ENCODE peak calls at places on chromosomes 3 and 15, in nine cellular contexts. One of them, this sample, is unnamed.

GRCh38 chr3:140845878-140846277 is 95.8 kb upstream of the SLC25A36 start:
- DNase-seq in T-helper 22 cell: no peak
- DNase-seq in activated CD8-positive, alpha-beta memory T cell treated with anti-CD3 and anti-CD28 coated beads, Interleukin-2, amount 50 U/mL, for 48 hours: no peak
- DNase-seq in HS-27A: no peak
- DNase-seq in IMR-90: no peak
- DNase-seq in central memory CD4-positive, alpha-beta T cell: no peak
- DNase-seq in HT1080: no peak
- DNase-seq in kidney glomerular epithelial cell: no peak
- DNase-seq in GM13976: no peak
- DNase-seq in this sample: no peak

GRCh38 chr3:66567066-66567465 is 66.2 kb upstream of the LRIG1 start:
- DNase-seq in T-helper 22 cell: no peak
- DNase-seq in activated CD8-positive, alpha-beta memory T cell treated with anti-CD3 and anti-CD28 coated beads, Interleukin-2, amount 50 U/mL, for 48 hours: no peak
- DNase-seq in HS-27A: peak
- DNase-seq in IMR-90: peak
- DNase-seq in central memory CD4-positive, alpha-beta T cell: no peak
- DNase-seq in HT1080: peak
- DNase-seq in kidney glomerular epithelial cell: no peak
- DNase-seq in GM13976: no peak
- DNase-seq in this sample: no peak

GRCh38 chr3:123375014-123375940 is 73.6 kb downstream of the ADCY5 start:
- DNase-seq in T-helper 22 cell: no peak
- DNase-seq in activated CD8-positive, alpha-beta memory T cell treated with anti-CD3 and anti-CD28 coated beads, Interleukin-2, amount 50 U/mL, for 48 hours: no peak
- DNase-seq in HS-27A: no peak
- DNase-seq in IMR-90: no peak
- DNase-seq in central memory CD4-positive, alpha-beta T cell: no peak
- DNase-seq in HT1080: no peak
- DNase-seq in kidney glomerular epithelial cell: no peak
- DNase-seq in GM13976: no peak
- DNase-seq in this sample: no peak

GRCh38 chr15:67574981-67575632 is 32.6 kb downstream of the MAP2K5 start:
- DNase-seq in T-helper 22 cell: no peak
- DNase-seq in activated CD8-positive, alpha-beta memory T cell treated with anti-CD3 and anti-CD28 coated beads, Interleukin-2, amount 50 U/mL, for 48 hours: no peak
- DNase-seq in HS-27A: no peak
- DNase-seq in IMR-90: no peak
- DNase-seq in central memory CD4-positive, alpha-beta T cell: no peak
- DNase-seq in HT1080: peak
- DNase-seq in kidney glomerular epithelial cell: no peak
- DNase-seq in GM13976: no peak
- DNase-seq in this sample: no peak

GRCh38 chr15:98668566-98669308 is 20.4 kb downstream of the IGF1R start:
- DNase-seq in T-helper 22 cell: no peak
- DNase-seq in activated CD8-positive, alpha-beta memory T cell treated with anti-CD3 and anti-CD28 coated beads, Interleukin-2, amount 50 U/mL, for 48 hours: peak
- DNase-seq in HS-27A: no peak
- DNase-seq in IMR-90: peak
- DNase-seq in central memory CD4-positive, alpha-beta T cell: no peak
- DNase-seq in HT1080: peak
- DNase-seq in kidney glomerular epithelial cell: no peak
- DNase-seq in GM13976: no peak
- DNase-seq in this sample: no peak

GRCh38 chr15:51536965-51537574 is 85.5 kb downstream of the DMXL2 start:
- DNase-seq in T-helper 22 cell: no peak
- DNase-seq in activated CD8-positive, alpha-beta memory T cell treated with anti-CD3 and anti-CD28 coated beads, Interleukin-2, amount 50 U/mL, for 48 hours: no peak
- DNase-seq in HS-27A: no peak
- DNase-seq in IMR-90: peak
- DNase-seq in central memory CD4-positive, alpha-beta T cell: no peak
- DNase-seq in HT1080: peak
- DNase-seq in kidney glomerular epithelial cell: no peak
- DNase-seq in GM13976: no peak
- DNase-seq in this sample: no peak

GRCh38 chr3:2354702-2355101 is 256.0 kb downstream of the CNTN4 start:
- DNase-seq in T-helper 22 cell: no peak
- DNase-seq in activated CD8-positive, alpha-beta memory T cell treated with anti-CD3 and anti-CD28 coated beads, Interleukin-2, amount 50 U/mL, for 48 hours: no peak
- DNase-seq in HS-27A: no peak
- DNase-seq in IMR-90: no peak
- DNase-seq in central memory CD4-positive, alpha-beta T cell: no peak
- DNase-seq in HT1080: peak
- DNase-seq in kidney glomerular epithelial cell: peak
- DNase-seq in GM13976: no peak
- DNase-seq in this sample: no peak

GRCh38 chr3:156382458-156383346 is 172.2 kb downstream of the SSR3 start:
- DNase-seq in T-helper 22 cell: no peak
- DNase-seq in activated CD8-positive, alpha-beta memory T cell treated with anti-CD3 and anti-CD28 coated beads, Interleukin-2, amount 50 U/mL, for 48 hours: no peak
- DNase-seq in HS-27A: peak
- DNase-seq in IMR-90: peak
- DNase-seq in central memory CD4-positive, alpha-beta T cell: no peak
- DNase-seq in HT1080: peak
- DNase-seq in kidney glomerular epithelial cell: no peak
- DNase-seq in GM13976: peak
- DNase-seq in this sample: no peak

GRCh38 chr15:95291878-95292472 is 1038.5 kb upstream of the NR2F2 start:
- DNase-seq in T-helper 22 cell: no peak
- DNase-seq in activated CD8-positive, alpha-beta memory T cell treated with anti-CD3 and anti-CD28 coated beads, Interleukin-2, amount 50 U/mL, for 48 hours: no peak
- DNase-seq in HS-27A: peak
- DNase-seq in IMR-90: peak
- DNase-seq in central memory CD4-positive, alpha-beta T cell: no peak
- DNase-seq in HT1080: peak
- DNase-seq in kidney glomerular epithelial cell: peak
- DNase-seq in GM13976: peak
- DNase-seq in this sample: no peak

GRCh38 chr3:9056581-9056980 is 93.3 kb upstream of the RAD18 start:
- DNase-seq in T-helper 22 cell: no peak
- DNase-seq in activated CD8-positive, alpha-beta memory T cell treated with anti-CD3 and anti-CD28 coated beads, Interleukin-2, amount 50 U/mL, for 48 hours: no peak
- DNase-seq in HS-27A: no peak
- DNase-seq in IMR-90: no peak
- DNase-seq in central memory CD4-positive, alpha-beta T cell: no peak
- DNase-seq in HT1080: no peak
- DNase-seq in kidney glomerular epithelial cell: no peak
- DNase-seq in GM13976: no peak
- DNase-seq in this sample: no peak

GRCh38 chr15:70480196-70480856 is 283.0 kb downstream of the UACA start:
- DNase-seq in T-helper 22 cell: peak
- DNase-seq in activated CD8-positive, alpha-beta memory T cell treated with anti-CD3 and anti-CD28 coated beads, Interleukin-2, amount 50 U/mL, for 48 hours: peak
- DNase-seq in HS-27A: no peak
- DNase-seq in IMR-90: no peak
- DNase-seq in central memory CD4-positive, alpha-beta T cell: peak
- DNase-seq in HT1080: no peak
- DNase-seq in kidney glomerular epithelial cell: no peak
- DNase-seq in GM13976: peak
- DNase-seq in this sample: no peak

This sample was measured in caudate nucleus.